ENCODE peak calls at places on chromosomes 3 and 15, in six cellular contexts. N is CD4-positive, alpha-beta T cell; Y is NCI-H226; L is D341Med; V is endothelial cell; C is activated naive CD8-positive, alpha-beta T cell treated with anti-CD3 and anti-CD28 coated beads, Interleukin-2, amount 50 U/mL, for 24 hours. U is an unnamed sample.

GRCh38 chr15:60442031-60442665 is 36.8 kb downstream of the ICE2 start:
- DNase-seq in N (no peak), Y (no peak), L (no peak), V (no peak), C (no peak), U (no peak)

GRCh38 chr3:52350981-52351761 is 35.1 kb downstream of the DNAH1 start:
- DNase-seq in N (no peak), Y (no peak), L (no peak), V (no peak), C (no peak), U (no peak)

GRCh38 chr3:12049675-12050074 is 45.5 kb downstream of the SYN2 start:
- DNase-seq in N (no peak), Y (no peak), L (no peak), V (no peak), C (no peak), U (no peak)

GRCh38 chr3:173397161-173398110 is at the start of gene NLGN1:
- DNase-seq in N (no peak), Y (peak; percentile 23), L (peak; percentile 72), V (peak; percentile 71), C (peak; percentile 6), U (peak; percentile 6)

GRCh38 chr3:189602471-189602870 is 28.7 kb upstream of the TP63 start:
- DNase-seq in N (no peak), Y (no peak), L (no peak), V (no peak), C (no peak), U (no peak)

GRCh38 chr15:58643996-58644395 is 105.5 kb downstream of the ADAM10 start:
- DNase-seq in N (no peak), Y (no peak), L (no peak), V (no peak), C (no peak), U (no peak)

GRCh38 chr15:60054472-60054871 is 50.4 kb downstream of the FOXB1 start:
- DNase-seq in N (no peak), Y (no peak), L (no peak), V (no peak), C (no peak), U (no peak)

GRCh38 chr3:121997372-121997771 is 24.7 kb downstream of the ILDR1 start:
- DNase-seq in N (no peak), Y (no peak), L (no peak), V (no peak), C (no peak), U (no peak)

GRCh38 chr3:187183210-187183862 is 13.9 kb upstream of the RTP1 start:
- DNase-seq in N (no peak), Y (no peak), L (peak; percentile 51), V (no peak), C (no peak), U (peak; percentile 4)

GRCh38 chr3:49411550-49411967 is 217 bp downstream of the RHOA start:
- DNase-seq in N (peak; percentile 14), Y (no peak), L (peak; percentile 63), V (peak; percentile 55), C (peak; percentile 59), U (peak; percentile 61)

GRCh38 chr15:98231696-98232440 is 271.4 kb downstream of the ARRDC4 start:
- DNase-seq in N (no peak), Y (peak; percentile 63), L (no peak), V (no peak), C (no peak), U (no peak)

GRCh38 chr3:120071259-120071658 is 23.0 kb downstream of the GSK3B start:
- DNase-seq in N (no peak), Y (no peak), L (no peak), V (no peak), C (no peak), U (no peak)

GRCh38 chr15:90665288-90666134 is 51.6 kb upstream of the BLM start:
- DNase-seq in N (no peak), Y (peak; percentile 67), L (no peak), V (peak; percentile 31), C (peak; percentile 62), U (peak; percentile 74)

GRCh38 chr15:48395532-48396011 is 64.3 kb downstream of the DUT start:
- DNase-seq in N (no peak), Y (peak; percentile 34), L (no peak), V (no peak), C (no peak), U (no peak)

GRCh38 chr15:38367476-38367875 is 86.5 kb upstream of the FAM98B start:
- DNase-seq in N (no peak), Y (no peak), L (no peak), V (no peak), C (no peak), U (no peak)

GRCh38 chr15:57218826-57219576 is 157.3 kb upstream of the CGNL1 start:
- DNase-seq in N (no peak), Y (no peak), L (peak; percentile 46), V (no peak), C (no peak), U (no peak)

GRCh38 chr15:64813075-64813474 is 12.4 kb downstream of the PIF1 start:
- DNase-seq in N (no peak), Y (no peak), L (no peak), V (no peak), C (no peak), U (no peak)

GRCh38 chr3:147361671-147362420 is 44.5 kb downstream of the ZIC4 start:
- DNase-seq in N (no peak), Y (peak; percentile 22), L (peak; percentile 71), V (peak; percentile 87), C (peak; percentile 58), U (peak; percentile 65)

GRCh38 chr15:73270366-73271097 is 98.2 kb downstream of the HCN4 start:
- DNase-seq in N (no peak), Y (no peak), L (no peak), V (no peak), C (no peak), U (no peak)

GRCh38 chr3:112770026-112770626 is 76.5 kb downstream of the CD200R1L start:
- DNase-seq in N (no peak), Y (peak; percentile 86), L (no peak), V (no peak), C (peak; percentile 41), U (peak; percentile 69)

GRCh38 chr3:31244929-31245817 is 287.6 kb upstream of the STT3B start:
- DNase-seq in N (no peak), Y (no peak), L (no peak), V (no peak), C (no peak), U (no peak)

GRCh38 chr3:134353171-134353825 is 20.9 kb downstream of the AMOTL2 start:
- DNase-seq in N (no peak), Y (no peak), L (no peak), V (no peak), C (no peak), U (no peak)

GRCh38 chr15:39542385-39543065 is 38.4 kb upstream of the THBS1 start:
- DNase-seq in N (no peak), Y (no peak), L (no peak), V (no peak), C (no peak), U (no peak)

GRCh38 chr3:176916777-176917176 is 280.5 kb downstream of the TBL1XR1 start:
- DNase-seq in N (no peak), Y (no peak), L (no peak), V (no peak), C (no peak), U (no peak)

GRCh38 chr3:52742418-52743041 is 28.2 kb downstream of the NEK4 start:
- DNase-seq in N (no peak), Y (no peak), L (peak; percentile 43), V (no peak), C (no peak), U (no peak)

GRCh38 chr3:30544811-30545210 is 61.6 kb upstream of the TGFBR2 start:
- DNase-seq in N (no peak), Y (peak; percentile 57), L (no peak), V (no peak), C (peak; percentile 9), U (peak; percentile 4)

GRCh38 chr15:67303490-67304363 is 49.1 kb downstream of the IQCH start:
- DNase-seq in N (no peak), Y (no peak), L (no peak), V (no peak), C (peak; percentile 3), U (peak; percentile 41)

GRCh38 chr3:71926242-71926560 is 141.3 kb upstream of the PROK2 start:
- DNase-seq in N (no peak), Y (peak; percentile 6), L (peak; percentile 44), V (peak; percentile 28), C (no peak), U (peak; percentile 40)

GRCh38 chr15:57060799-57061198 is 142.4 kb downstream of the TCF12 start:
- DNase-seq in N (no peak), Y (peak; percentile 57), L (no peak), V (no peak), C (no peak), U (no peak)

GRCh38 chr3:128411574-128412064 is 55.1 kb downstream of the DNAJB8 start:
- DNase-seq in N (no peak), Y (no peak), L (no peak), V (no peak), C (no peak), U (no peak)

U was measured in activated CD8-positive, alpha-beta T cell treated with anti-CD3 and anti-CD28 coated beads for 36 hours.